ENCODE peak calls at places on chromosomes 16 and 17, in seven cellular contexts. One of them, this sample, is unnamed. For H3K9me2, the result is how much of the 10 kb centered on the place peaks cover.

GRCh38 chr16:79316004-79316458 is 284.5 kb downstream of the MAF start:
- DNase-seq in OCI-LY7: no peak
- DNase-seq in GM23338: no peak
- DNase-seq in MM.1S: no peak
- DNase-seq in HCT116: no peak
- DNase-seq in hepatocyte: no peak
- DNase-seq in PC-9: no peak
- DNase-seq in this sample: no peak

GRCh38 chr17:385195-385835 is 32.7 kb upstream of the RPH3AL start:
- DNase-seq in MM.1S: no peak
- DNase-seq in hepatocyte: peak
- DNase-seq in OCI-LY7: peak
- DNase-seq in HCT116: no peak
- DNase-seq in PC-9: no peak
- DNase-seq in GM23338: peak
- DNase-seq in this sample: peak

GRCh38 chr17:16439867-16440351 is 24.5 kb downstream of the TRPV2 start:
- DNase-seq in PC-9: no peak
- DNase-seq in hepatocyte: no peak
- DNase-seq in MM.1S: peak
- DNase-seq in GM23338: no peak
- DNase-seq in HCT116: no peak
- DNase-seq in OCI-LY7: peak
- DNase-seq in this sample: peak

GRCh38 chr17:82752371-82753200 is 721 bp downstream of the TBCD start:
- DNase-seq in PC-9: no peak
- DNase-seq in MM.1S: peak
- DNase-seq in OCI-LY7: peak
- DNase-seq in GM23338: peak
- DNase-seq in HCT116: no peak
- DNase-seq in hepatocyte: no peak
- DNase-seq in this sample: no peak

GRCh38 chr16:69348222-69348621 is 3.4 kb downstream of the TMED6 start:
- DNase-seq in OCI-LY7: no peak
- DNase-seq in GM23338: no peak
- DNase-seq in HCT116: no peak
- DNase-seq in hepatocyte: no peak
- DNase-seq in MM.1S: no peak
- DNase-seq in PC-9: no peak
- DNase-seq in this sample: peak

GRCh38 chr17:17120294-17120693 is 78.0 kb downstream of the MPRIP start:
- DNase-seq in hepatocyte: no peak
- DNase-seq in OCI-LY7: no peak
- DNase-seq in MM.1S: no peak
- DNase-seq in HCT116: no peak
- DNase-seq in GM23338: no peak
- DNase-seq in PC-9: no peak
- DNase-seq in this sample: no peak

GRCh38 chr16:86508947-86509758 is 1.2 kb upstream of the FOXF1 start:
- DNase-seq in HCT116: peak
- DNase-seq in OCI-LY7: no peak
- DNase-seq in PC-9: no peak
- DNase-seq in MM.1S: no peak
- DNase-seq in hepatocyte: peak
- DNase-seq in GM23338: peak
- DNase-seq in this sample: peak

GRCh38 chr17:27529230-27529796 is 73.1 kb downstream of the KSR1 start:
- DNase-seq in PC-9: peak
- DNase-seq in MM.1S: no peak
- DNase-seq in HCT116: no peak
- DNase-seq in GM23338: no peak
- DNase-seq in OCI-LY7: peak
- DNase-seq in hepatocyte: no peak
- DNase-seq in this sample: no peak

GRCh38 chr17:53193044-53193443 is 629.7 kb upstream of the KIF2B start:
- DNase-seq in PC-9: no peak
- DNase-seq in HCT116: no peak
- DNase-seq in hepatocyte: no peak
- DNase-seq in MM.1S: no peak
- DNase-seq in GM23338: no peak
- DNase-seq in OCI-LY7: no peak
- DNase-seq in this sample: peak

GRCh38 chr17:75194879-75195278 is 10.6 kb upstream of the NUP85 start:
- DNase-seq in HCT116: no peak
- DNase-seq in OCI-LY7: no peak
- DNase-seq in GM23338: no peak
- DNase-seq in hepatocyte: no peak
- DNase-seq in MM.1S: no peak
- DNase-seq in PC-9: peak
- DNase-seq in this sample: no peak

GRCh38 chr17:76485569-76485968 is 15.7 kb downstream of the RHBDF2 start:
- DNase-seq in OCI-LY7: peak
- DNase-seq in MM.1S: peak
- DNase-seq in hepatocyte: no peak
- DNase-seq in PC-9: no peak
- DNase-seq in GM23338: no peak
- DNase-seq in HCT116: no peak
- DNase-seq in this sample: no peak

GRCh38 chr16:897701-898100 is 73.1 kb downstream of the LMF1 start:
- DNase-seq in GM23338: no peak
- DNase-seq in OCI-LY7: no peak
- DNase-seq in PC-9: no peak
- DNase-seq in MM.1S: no peak
- DNase-seq in hepatocyte: no peak
- DNase-seq in HCT116: no peak
- DNase-seq in this sample: no peak

GRCh38 chr16:4904108-4904941 is 32.6 kb downstream of the PPL start:
- DNase-seq in HCT116: no peak
- DNase-seq in hepatocyte: no peak
- DNase-seq in GM23338: no peak
- DNase-seq in PC-9: no peak
- DNase-seq in OCI-LY7: no peak
- DNase-seq in MM.1S: no peak
- DNase-seq in this sample: no peak

GRCh38 chr17:6755731-6756184 is at the start of gene XAF1:
- DNase-seq in HCT116: no peak
- DNase-seq in GM23338: no peak
- DNase-seq in PC-9: no peak
- DNase-seq in hepatocyte: no peak
- DNase-seq in OCI-LY7: peak
- DNase-seq in MM.1S: peak
- DNase-seq in this sample: no peak

GRCh38 chr16:84829168-84829965 is 9.6 kb downstream of the CRISPLD2 start:
- DNase-seq in GM23338: no peak
- DNase-seq in PC-9: no peak
- DNase-seq in OCI-LY7: no peak
- DNase-seq in HCT116: no peak
- DNase-seq in MM.1S: no peak
- DNase-seq in hepatocyte: peak
- DNase-seq in this sample: no peak

GRCh38 chr17:7490144-7490543 is 6.0 kb downstream of the POLR2A start:
- DNase-seq in GM23338: no peak
- DNase-seq in OCI-LY7: no peak
- DNase-seq in MM.1S: no peak
- DNase-seq in hepatocyte: no peak
- DNase-seq in HCT116: no peak
- DNase-seq in PC-9: no peak
- DNase-seq in this sample: no peak

GRCh38 chr16:50861926-50862325 is 120.0 kb downstream of the CYLD start:
- DNase-seq in PC-9: peak
- DNase-seq in hepatocyte: no peak
- DNase-seq in MM.1S: no peak
- DNase-seq in HCT116: peak
- DNase-seq in GM23338: no peak
- DNase-seq in OCI-LY7: no peak
- DNase-seq in this sample: peak

GRCh38 chr17:21174186-21174585 is 39.8 kb downstream of the TMEM11 start:
- DNase-seq in hepatocyte: no peak
- DNase-seq in OCI-LY7: no peak
- DNase-seq in GM23338: no peak
- DNase-seq in PC-9: no peak
- DNase-seq in HCT116: no peak
- DNase-seq in MM.1S: no peak
- DNase-seq in this sample: no peak

GRCh38 chr17:75064867-75065561 is 18.0 kb downstream of the KCTD2 start:
- DNase-seq in hepatocyte: no peak
- DNase-seq in PC-9: no peak
- DNase-seq in OCI-LY7: no peak
- DNase-seq in MM.1S: no peak
- DNase-seq in GM23338: peak
- DNase-seq in HCT116: no peak
- DNase-seq in this sample: no peak

GRCh38 chr16:50547340-50547865 is 793 bp upstream of the NKD1 start:
- DNase-seq in HCT116: peak
- DNase-seq in GM23338: peak
- DNase-seq in hepatocyte: peak
- DNase-seq in MM.1S: peak
- DNase-seq in PC-9: no peak
- DNase-seq in OCI-LY7: peak
- DNase-seq in this sample: peak

GRCh38 chr16:50680907-50681885 is at the start of gene SNX20:
- DNase-seq in OCI-LY7: peak
- DNase-seq in MM.1S: peak
- DNase-seq in HCT116: no peak
- DNase-seq in GM23338: no peak
- DNase-seq in PC-9: no peak
- DNase-seq in hepatocyte: no peak
- DNase-seq in this sample: no peak

DNA sequence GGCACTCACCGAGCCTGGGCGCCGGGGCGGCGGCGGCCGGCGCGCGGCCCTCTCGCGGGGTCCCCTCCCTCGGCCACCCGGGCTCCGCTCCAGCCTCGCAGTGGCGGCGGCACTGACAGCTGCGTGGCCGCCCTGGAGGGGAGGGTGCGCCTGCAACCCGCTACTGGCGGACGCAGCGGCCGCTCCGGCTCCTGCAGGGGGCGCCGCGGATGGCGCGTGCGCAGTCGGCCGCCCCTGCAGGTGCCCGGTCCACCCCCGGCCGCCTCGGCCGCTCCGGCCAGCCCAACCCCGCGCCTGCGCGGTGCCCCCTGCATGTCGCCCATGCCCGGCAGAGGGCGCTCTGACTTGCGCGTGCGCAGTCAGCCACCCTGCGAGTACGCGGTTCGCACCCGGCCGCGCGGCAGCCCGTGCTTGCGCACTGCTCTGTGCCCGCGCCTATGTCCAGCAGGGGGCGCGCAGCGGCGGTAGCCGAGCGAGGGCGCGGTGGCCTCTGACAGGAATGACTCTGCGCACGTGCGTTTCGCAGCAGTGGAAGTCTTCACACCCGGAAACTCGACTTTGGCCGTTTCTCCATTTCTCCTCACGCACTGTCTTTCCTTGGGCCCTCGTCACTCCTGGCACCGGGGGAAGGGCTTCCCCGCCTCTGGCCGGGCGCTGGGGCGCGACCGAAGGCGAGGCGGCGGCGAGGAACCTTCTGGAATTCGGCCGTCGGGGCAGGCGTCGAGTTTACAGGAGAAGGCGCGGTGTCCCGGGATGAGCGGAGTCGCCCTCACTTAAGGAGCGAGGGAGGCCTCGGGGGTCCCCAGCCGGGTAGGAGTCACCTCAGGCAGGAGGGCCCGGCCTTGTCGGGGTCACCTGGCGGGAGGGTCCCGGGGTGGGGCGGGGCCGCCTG is at the start of gene ABCA3:
- DNase-seq in PC-9: peak
- DNase-seq in OCI-LY7: peak
- DNase-seq in HCT116: peak
- DNase-seq in GM23338: peak
- DNase-seq in MM.1S: peak
- DNase-seq in hepatocyte: peak
- DNase-seq in this sample: peak
- H3K9me2 ChIP-seq in PC-9: under half
- H3K9me2 ChIP-seq in OCI-LY7: under half
- H3K9me2 ChIP-seq in HCT116: under half
- H3K9me2 ChIP-seq in GM23338: under half
- H3K9me2 ChIP-seq in MM.1S: under half
- H3K9me2 ChIP-seq in hepatocyte: under half
- H3K9me2 ChIP-seq in this sample: under half

GRCh38 chr16:53507464-53508180 is 4.6 kb upstream of the AKTIP start:
- DNase-seq in MM.1S: no peak
- DNase-seq in OCI-LY7: no peak
- DNase-seq in GM23338: no peak
- DNase-seq in HCT116: no peak
- DNase-seq in hepatocyte: no peak
- DNase-seq in PC-9: no peak
- DNase-seq in this sample: no peak
- H3K9me2 ChIP-seq in MM.1S: under half
- H3K9me2 ChIP-seq in OCI-LY7: under half
- H3K9me2 ChIP-seq in GM23338: under half
- H3K9me2 ChIP-seq in HCT116: under half
- H3K9me2 ChIP-seq in hepatocyte: under half
- H3K9me2 ChIP-seq in PC-9: under half
- H3K9me2 ChIP-seq in this sample: under half

DNA sequence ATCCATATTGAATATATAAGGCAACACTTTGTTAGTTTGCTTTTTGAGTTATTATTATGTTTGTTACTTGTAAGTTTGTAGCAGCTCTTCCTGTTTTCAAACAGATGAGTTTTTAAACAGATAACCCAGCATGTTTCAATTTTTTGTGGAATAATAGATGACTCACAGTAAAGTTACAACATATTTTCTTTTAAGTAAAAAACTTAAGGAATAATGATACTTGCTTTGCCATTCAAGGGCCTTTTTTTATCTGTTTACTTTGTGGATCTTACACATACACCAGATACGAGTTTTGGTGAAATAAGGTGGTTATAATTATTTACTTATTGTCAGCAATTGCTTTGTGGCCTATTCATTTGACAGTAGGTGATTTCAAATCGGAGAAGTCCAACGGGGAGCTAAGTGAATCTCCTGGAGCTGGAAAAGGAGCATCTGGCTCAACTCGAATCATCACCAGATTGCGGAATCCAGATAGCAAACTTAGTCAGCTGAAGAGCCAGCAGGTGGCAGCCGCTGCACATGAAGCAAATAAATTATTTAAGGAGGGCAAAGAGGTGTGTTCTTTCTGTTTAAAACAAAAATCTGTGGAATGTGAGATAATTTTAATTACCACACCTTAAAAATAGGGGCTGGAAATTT is 66.3 kb downstream of the BPTF start:
- DNase-seq in hepatocyte: peak
- DNase-seq in HCT116: peak
- DNase-seq in OCI-LY7: no peak
- DNase-seq in GM23338: peak
- DNase-seq in MM.1S: no peak
- DNase-seq in PC-9: peak
- DNase-seq in this sample: peak
- H3K9me2 ChIP-seq in hepatocyte: under half
- H3K9me2 ChIP-seq in HCT116: under half
- H3K9me2 ChIP-seq in OCI-LY7: under half
- H3K9me2 ChIP-seq in GM23338: under half
- H3K9me2 ChIP-seq in MM.1S: under half
- H3K9me2 ChIP-seq in PC-9: under half
- H3K9me2 ChIP-seq in this sample: under half

GRCh38 chr16:61617214-61617783 is 418.9 kb downstream of the CDH8 start:
- DNase-seq in hepatocyte: no peak
- DNase-seq in MM.1S: no peak
- DNase-seq in HCT116: no peak
- DNase-seq in GM23338: peak
- DNase-seq in OCI-LY7: no peak
- DNase-seq in PC-9: no peak
- DNase-seq in this sample: no peak
- H3K9me2 ChIP-seq in hepatocyte: under half
- H3K9me2 ChIP-seq in MM.1S: under half
- H3K9me2 ChIP-seq in HCT116: under half
- H3K9me2 ChIP-seq in GM23338: under half
- H3K9me2 ChIP-seq in OCI-LY7: under half
- H3K9me2 ChIP-seq in PC-9: under half
- H3K9me2 ChIP-seq in this sample: under half

GRCh38 chr17:42655528-42655927 is 3.6 kb upstream of the TUBG2 start:
- DNase-seq in PC-9: no peak
- DNase-seq in HCT116: no peak
- DNase-seq in MM.1S: no peak
- DNase-seq in hepatocyte: no peak
- DNase-seq in OCI-LY7: no peak
- DNase-seq in GM23338: no peak
- DNase-seq in this sample: no peak
- H3K9me2 ChIP-seq in PC-9: under half
- H3K9me2 ChIP-seq in HCT116: under half
- H3K9me2 ChIP-seq in MM.1S: under half
- H3K9me2 ChIP-seq in hepatocyte: under half
- H3K9me2 ChIP-seq in OCI-LY7: under half
- H3K9me2 ChIP-seq in GM23338: under half
- H3K9me2 ChIP-seq in this sample: under half